ENCODE peak calls at places on chromosomes 1 and 21, in five cellular contexts. C is AG08395, U is EL, N is adrenal gland, L is cardiac septum. Y is an unnamed sample.

GRCh38 chr21:35256468-35256988 is 207.4 kb upstream of the RUNX1 start:
- DNase-seq in C (peak; percentile 86), L (peak; percentile 87), N (peak; percentile 96), U (peak; percentile 98), Y (peak; percentile 96)

GRCh38 chr1:244603498-244603897 is 49.4 kb upstream of the DESI2 start:
- DNase-seq in N (no peak), L (no peak), C (peak; percentile 21), U (peak; percentile 27), Y (peak; percentile 39)

GRCh38 chr1:99247199-99247598 is 17.1 kb upstream of the PLPPR4 start:
- DNase-seq in U (no peak), N (no peak), L (no peak), C (no peak), Y (no peak)

GRCh38 chr1:5901841-5902240 is 90.4 kb downstream of the NPHP4 start:
- DNase-seq in N (no peak), C (no peak), L (peak; percentile 29), U (no peak), Y (no peak)

GRCh38 chr1:201335174-201335870 is 42.2 kb downstream of the TNNT2 start:
- DNase-seq in N (no peak), L (peak; percentile 61), C (no peak), U (no peak), Y (no peak)

GRCh38 chr1:241593186-241593585 is 47.0 kb downstream of the CHML start:
- DNase-seq in N (no peak), L (no peak), U (peak; percentile 56), C (no peak), Y (no peak)

GRCh38 chr1:25174730-25175612 is 57.3 kb downstream of the SYF2 start:
- DNase-seq in N (no peak), C (peak; percentile 1), L (no peak), U (no peak), Y (no peak)

GRCh38 chr1:156126701-156127534 is 12.4 kb downstream of the LMNA start:
- DNase-seq in N (peak; percentile 77), U (peak; percentile 98), L (no peak), C (peak; percentile 67), Y (peak; percentile 97)

GRCh38 chr1:196160066-196160795 is 448.0 kb downstream of the KCNT2 start:
- DNase-seq in N (no peak), L (no peak), C (peak; percentile 30), U (peak; percentile 79), Y (peak; percentile 64)

GRCh38 chr1:101618900-101619299 is 377.8 kb downstream of the OLFM3 start:
- DNase-seq in C (no peak), U (no peak), N (no peak), L (no peak), Y (no peak)

GRCh38 chr1:170805957-170806662 is 129.2 kb upstream of the MROH9 start:
- DNase-seq in C (no peak), U (no peak), L (no peak), N (peak; percentile 58), Y (peak; percentile 18)

GRCh38 chr1:205438213-205439158 is 16.6 kb upstream of the LEMD1 start:
- DNase-seq in C (peak; percentile 89), N (peak; percentile 93), U (peak; percentile 74), L (peak; percentile 85), Y (peak; percentile 61)

GRCh38 chr1:240322943-240323342 is 231.3 kb downstream of the FMN2 start:
- DNase-seq in U (no peak), C (no peak), N (no peak), L (no peak), Y (no peak)

GRCh38 chr1:58923090-58923470 is 139.2 kb upstream of the JUN start:
- DNase-seq in U (no peak), N (no peak), L (no peak), C (no peak), Y (no peak)

GRCh38 chr1:43251024-43251423 is 18.8 kb upstream of the TMEM125 start:
- DNase-seq in L (no peak), N (peak; percentile 10), C (no peak), U (no peak), Y (no peak)

GRCh38 chr1:168553680-168554553 is 10.1 kb upstream of the XCL2 start:
- DNase-seq in N (no peak), L (no peak), C (no peak), U (no peak), Y (no peak)

GRCh38 chr1:215360786-215361185 is 206.3 kb upstream of the KCTD3 start:
- DNase-seq in L (no peak), C (no peak), N (no peak), U (peak; percentile 13), Y (peak; percentile 9)

GRCh38 chr1:156154317-156154749 is 948 bp downstream of the SEMA4A start:
- DNase-seq in N (no peak), U (no peak), C (no peak), L (peak; percentile 92), Y (no peak)

GRCh38 chr1:83033682-83034081 is 965.2 kb downstream of the TTLL7 start:
- DNase-seq in L (no peak), U (peak; percentile 49), C (peak; percentile 30), N (no peak), Y (peak; percentile 16)

GRCh38 chr1:55005351-55006140 is 6.8 kb downstream of the BSND start:
- DNase-seq in U (no peak), L (no peak), N (no peak), C (no peak), Y (no peak)

GRCh38 chr1:186843261-186843660 is 14.5 kb downstream of the PLA2G4A start:
- DNase-seq in U (no peak), L (no peak), N (no peak), C (no peak), Y (no peak)

GRCh38 chr1:17573518-17574041 is 34.1 kb downstream of the ARHGEF10L start:
- DNase-seq in N (no peak), U (no peak), L (no peak), C (no peak), Y (no peak)

GRCh38 chr21:39071623-39072214 is 111.5 kb downstream of the PSMG1 start:
- DNase-seq in C (peak; percentile 20), L (no peak), N (no peak), U (peak; percentile 25), Y (peak; percentile 50)

GRCh38 chr1:22398656-22399420 is 52.8 kb upstream of the ZBTB40 start:
- DNase-seq in L (no peak), U (no peak), N (no peak), C (no peak), Y (peak; percentile 7)